ENCODE peak calls at places on chromosomes 4 and X, in nine cellular contexts. T is Calu3; C is mesothelial cell of epicardium; F is stimulated activated CD4-positive, alpha-beta T cell treated with anti-CD3 and anti-CD28 coated beads, Interleukin-2, amount 100 ng/mL, for 48 hours; E is SK-N-SH; J is OCI-LY7; W is tibial nerve; B is adrenal gland; M is activated CD8-positive, alpha-beta T cell treated with anti-CD3 and anti-CD28 coated beads, Interleukin-2, amount 10 ng/mL, durations not matched to agents 7 days and 5 days. O is an unnamed sample.

GRCh38 chr4:7676376-7676775 is 241.6 kb upstream of the PSAPL1 start:
- DNase-seq in B (no peak), C (no peak), J (no peak), M (no peak), E (no peak), T (no peak), W (no peak), F (no peak), O (no peak)

GRCh38 chr4:138789796-138790195 is 225.8 kb upstream of the NOCT start:
- DNase-seq in W (no peak), J (no peak), C (no peak), E (no peak), M (no peak), F (no peak), T (no peak), B (no peak), O (no peak)

GRCh38 chr4:128823025-128823661 is 13.6 kb downstream of the JADE1 start:
- DNase-seq in C (no peak), E (no peak), F (no peak), J (no peak), M (no peak), T (no peak), W (no peak), B (no peak), O (no peak)

GRCh38 chr4:91170756-91171155 is 1043.6 kb downstream of the CCSER1 start:
- DNase-seq in C (no peak), J (no peak), F (no peak), M (no peak), W (no peak), T (no peak), E (peak), B (no peak), O (no peak)

GRCh38 chr4:185018834-185019450 is 652 bp downstream of the HELT start:
- DNase-seq in M (no peak), W (no peak), B (no peak), F (no peak), J (no peak), C (no peak), E (peak), T (no peak), O (no peak)

GRCh38 chr4:52911684-52912294 is 49.7 kb downstream of the RASL11B start:
- DNase-seq in B (peak), W (peak), J (peak), F (peak), C (peak), T (peak), M (peak), E (peak), O (peak)

GRCh38 chrX:49761481-49761880 is 65.7 kb upstream of the PAGE1 start:
- DNase-seq in W (no peak), M (peak), E (no peak), T (peak), B (no peak), J (peak), C (no peak), F (no peak), O (peak)

GRCh38 chr4:67928547-67928946 is 34.7 kb downstream of the TMPRSS11A start:
- DNase-seq in J (no peak), M (no peak), F (no peak), B (no peak), T (no peak), C (no peak), E (no peak), W (no peak), O (no peak)

GRCh38 chr4:153474251-153474650 is 8.1 kb downstream of the TMEM131L start:
- DNase-seq in J (no peak), T (no peak), E (no peak), B (no peak), C (no peak), F (no peak), M (no peak), W (no peak), O (no peak)

GRCh38 chr4:169251291-169252235 is 19.2 kb downstream of the SH3RF1 start:
- DNase-seq in E (no peak), W (no peak), M (no peak), C (no peak), J (no peak), F (no peak), T (peak), B (no peak), O (no peak)

GRCh38 chr4:23105759-23106370 is 413.1 kb downstream of the GBA3 start:
- DNase-seq in W (no peak), M (no peak), J (no peak), C (no peak), F (no peak), B (no peak), E (no peak), T (peak), O (no peak)

GRCh38 chr4:61590881-61591280 is 390.8 kb downstream of the ADGRL3 start:
- DNase-seq in B (no peak), T (no peak), J (no peak), W (no peak), C (no peak), F (no peak), M (no peak), E (no peak), O (no peak)

GRCh38 chr4:53380221-53380620 is 2.8 kb downstream of the FIP1L1 start:
- DNase-seq in W (no peak), E (no peak), J (no peak), M (no peak), C (no peak), B (no peak), T (no peak), F (no peak), O (no peak)

GRCh38 chr4:77100234-77100633 is 24.4 kb upstream of the CCNI start:
- DNase-seq in E (no peak), C (no peak), B (no peak), J (no peak), W (no peak), T (no peak), M (no peak), F (no peak), O (no peak)

GRCh38 chrX:37405954-37406353 is 56.8 kb downstream of the PRRG1 start:
- DNase-seq in F (no peak), W (no peak), E (no peak), M (no peak), T (no peak), B (no peak), J (no peak), C (no peak), O (no peak)

GRCh38 chr4:156493858-156494257 is 477.7 kb downstream of the PDGFC start:
- DNase-seq in T (no peak), F (no peak), J (no peak), W (no peak), M (no peak), C (no peak), E (no peak), B (no peak), O (no peak)

GRCh38 chr4:6134612-6135220 is 65.6 kb downstream of the JAKMIP1 start:
- DNase-seq in T (no peak), M (peak), C (no peak), J (peak), B (no peak), E (no peak), F (no peak), W (no peak), O (peak)

GRCh38 chrX:97806238-97806637 is 922.5 kb downstream of the RPA4 start:
- DNase-seq in J (no peak), W (no peak), E (no peak), T (no peak), B (no peak), C (no peak), F (no peak), M (no peak), O (no peak)

GRCh38 chr4:78533854-78534253 is 17.7 kb upstream of the ANXA3 start:
- DNase-seq in B (no peak), J (no peak), M (no peak), C (no peak), E (no peak), T (no peak), W (no peak), F (no peak), O (no peak)

GRCh38 chr4:189202869-189203271 is 737.8 kb upstream of the FRG1 start:
- DNase-seq in W (no peak), J (no peak), C (no peak), F (no peak), T (no peak), E (no peak), B (no peak), M (no peak), O (peak)

GRCh38 chr4:24557036-24558022 is 27.0 kb downstream of the DHX15 start:
- DNase-seq in C (no peak), B (no peak), F (no peak), J (no peak), E (no peak), W (no peak), M (no peak), T (no peak), O (no peak)

GRCh38 chr4:147578057-147578476 is 39.1 kb upstream of the TMEM184C start:
- DNase-seq in J (no peak), E (peak), M (no peak), W (no peak), F (no peak), B (peak), T (peak), C (no peak), O (no peak)

GRCh38 chr4:107220976-107221375 is 184.9 kb upstream of the DKK2 start:
- DNase-seq in W (no peak), B (no peak), F (no peak), T (no peak), J (no peak), E (no peak), M (no peak), C (no peak), O (no peak)

GRCh38 chrX:17738002-17738713 is 865 bp downstream of the SCML1 start:
- DNase-seq in M (peak), W (peak), T (peak), B (peak), J (no peak), F (peak), C (no peak), E (peak), O (no peak)

GRCh38 chrX:41512394-41512793 is 65.3 kb downstream of the NYX start:
- DNase-seq in B (no peak), E (no peak), M (peak), C (no peak), T (no peak), W (no peak), J (peak), F (no peak), O (peak)

GRCh38 chrX:102651242-102651967 is at the start of gene GPRASP1:
- DNase-seq in J (no peak), W (peak), T (no peak), M (peak), B (peak), C (no peak), E (peak), F (peak), O (no peak)

GRCh38 chrX:131827935-131828334 is 195.2 kb upstream of the STK26 start:
- DNase-seq in J (peak), E (peak), M (peak), T (peak), C (no peak), W (no peak), B (no peak), F (no peak), O (peak)

GRCh38 chr4:76570141-76570989 is 135.3 kb downstream of the SHROOM3 start:
- DNase-seq in F (no peak), C (no peak), T (no peak), B (no peak), W (no peak), E (no peak), M (no peak), J (no peak), O (no peak)

GRCh38 chrX:50067435-50068292 is 133.1 kb downstream of the AKAP4 start:
- DNase-seq in J (no peak), B (peak), C (no peak), M (no peak), F (no peak), E (peak), W (no peak), T (peak), O (no peak)

GRCh38 chr4:107037188-107037587 is 1.1 kb upstream of the DKK2 start:
- DNase-seq in B (peak), F (no peak), W (peak), J (no peak), E (peak), T (no peak), M (no peak), C (peak), O (no peak)

GRCh38 chr4:147547314-147548056 is 66.6 kb downstream of the EDNRA start:
- DNase-seq in T (no peak), J (no peak), B (no peak), C (no peak), F (no peak), W (no peak), E (no peak), M (no peak), O (no peak)

GRCh38 chrX:1411331-1411730 is 19.4 kb upstream of the SLC25A6 start:
- DNase-seq in J (no peak), E (no peak), M (no peak), W (no peak), F (no peak), C (no peak), B (no peak), T (no peak), O (no peak)

GRCh38 chr4:122508083-122508482 is 51.6 kb upstream of the IL2 start:
- DNase-seq in E (no peak), W (no peak), J (no peak), T (no peak), C (no peak), F (no peak), B (no peak), M (no peak), O (no peak)

GRCh38 chrX:106894978-106895452 is 8.1 kb downstream of the RIPPLY1 start:
- DNase-seq in W (no peak), C (no peak), B (peak), J (no peak), T (peak), E (no peak), F (no peak), M (no peak), O (no peak)

O was measured in NAMALWA.